ENCODE peak calls at places on chromosomes 3 and 15, in five cellular contexts. S is A549, W is AG04450, L is cardiac muscle cell, K is choroid plexus epithelial cell. E is an unnamed sample.

GRCh38 chr3:160885791-160886286 is 129.8 kb downstream of the PPM1L start:
- DNase-seq in K (peak; percentile 87), S (no peak), L (peak; percentile 88), W (peak; percentile 38), E (peak; percentile 50)

GRCh38 chr3:81274671-81275070 is 486.8 kb downstream of the GBE1 start:
- DNase-seq in L (peak; percentile 50), W (no peak), S (no peak), K (peak; percentile 42), E (peak; percentile 67)

GRCh38 chr3:33313331-33313730 is 36.1 kb downstream of the FBXL2 start:
- DNase-seq in L (no peak), W (no peak), K (peak; percentile 42), S (no peak), E (peak; percentile 11)

GRCh38 chr15:83436513-83437158 is 10.5 kb upstream of the SH3GL3 start:
- DNase-seq in W (no peak), L (peak; percentile 80), K (peak; percentile 86), S (peak; percentile 68), E (peak; percentile 75)

GRCh38 chr3:30644615-30645014 is 38.2 kb downstream of the TGFBR2 start:
- DNase-seq in W (peak; percentile 36), S (no peak), K (peak; percentile 89), L (peak; percentile 77), E (peak; percentile 88)

GRCh38 chr15:60568883-60569495 is 90.0 kb upstream of the ICE2 start:
- DNase-seq in L (no peak), S (no peak), W (no peak), K (no peak), E (no peak)

GRCh38 chr3:127690823-127691452 is 18.2 kb downstream of the ABTB1 start:
- DNase-seq in S (peak; percentile 7), L (peak; percentile 70), K (peak; percentile 79), W (no peak), E (peak; percentile 75)

GRCh38 chr3:52317601-52318000 is 1.5 kb downstream of the DNAH1 start:
- DNase-seq in S (no peak), W (no peak), L (peak; percentile 50), K (peak; percentile 45), E (peak; percentile 24)

GRCh38 chr3:107740992-107741896 is 218.5 kb downstream of the BBX start:
- DNase-seq in K (peak; percentile 62), S (no peak), L (peak; percentile 57), W (no peak), E (peak; percentile 61)

GRCh38 chr3:54578417-54578816 is 349.4 kb downstream of the LRTM1 start:
- DNase-seq in K (no peak), S (no peak), W (no peak), L (peak; percentile 7), E (peak; percentile 3)

GRCh38 chr3:11185564-11186317 is 31.4 kb downstream of the HRH1 start:
- DNase-seq in W (peak; percentile 88), L (peak; percentile 95), S (peak; percentile 58), K (peak; percentile 88), E (peak; percentile 98)

GRCh38 chr3:119034256-119035013 is at the start of gene IGSF11:
- DNase-seq in K (peak; percentile 38), S (peak; percentile 75), L (peak; percentile 50), W (no peak), E (peak; percentile 38)

GRCh38 chr15:78654272-78654671 is 13.3 kb upstream of the CHRNB4 start:
- DNase-seq in L (no peak), K (no peak), W (no peak), S (no peak), E (no peak)

GRCh38 chr3:66797916-66798560 is 200.1 kb upstream of the KBTBD8 start:
- DNase-seq in S (no peak), K (peak; percentile 91), L (peak; percentile 74), W (peak; percentile 58), E (peak; percentile 54)
- H3K4me3 ChIP-seq in S (no peak overlapping the region), K (peak overlapping the region; percentile 55), L (peak overlapping the region; percentile 6), W (no peak overlapping the region), E (peak overlapping the region; percentile 8)

GRCh38 chr3:78737988-78738387 is 1029.8 kb downstream of the ROBO1 start:
- DNase-seq in W (no peak), S (no peak), L (peak; percentile 55), K (no peak), E (peak; percentile 62)

GRCh38 chr3:78741066-78741645 is 1026.6 kb downstream of the ROBO1 start:
- DNase-seq in S (no peak), K (no peak), L (no peak), W (no peak), E (no peak)

GRCh38 chr3:78732893-78733292 is 1034.9 kb downstream of the ROBO1 start:
- DNase-seq in S (no peak), K (no peak), W (no peak), L (no peak), E (no peak)

GRCh38 chr3:78734048-78734637 is 1033.7 kb downstream of the ROBO1 start:
- DNase-seq in K (peak; percentile 88), W (no peak), L (peak; percentile 24), S (no peak), E (peak; percentile 34)

GRCh38 chr3:78736863-78737262 is 1030.9 kb downstream of the ROBO1 start:
- DNase-seq in L (peak; percentile 45), S (no peak), K (peak; percentile 77), W (no peak), E (no peak)
- TF ChIP-seq CTCF in L (no peak), S (no peak), K (no peak), W (no peak), E (no peak)

GRCh38 chr3:125120370-125121122 is 64.7 kb upstream of the HEG1 start:
- DNase-seq in L (peak; percentile 63), K (peak; percentile 48), S (no peak), W (no peak), E (peak; percentile 32)

GRCh38 chr3:125121246-125122010 is 65.6 kb upstream of the HEG1 start:
- DNase-seq in W (no peak), K (no peak), S (no peak), L (no peak), E (no peak)

GRCh38 chr3:125117631-125118191 is 61.9 kb upstream of the HEG1 start:
- DNase-seq in S (no peak), L (no peak), K (no peak), W (no peak), E (no peak)

GRCh38 chr3:125118600-125118999 is 62.8 kb upstream of the HEG1 start:
- DNase-seq in L (no peak), W (no peak), K (no peak), S (no peak), E (no peak)

GRCh38 chr3:125119752-125120369 is 64.1 kb upstream of the HEG1 start:
- DNase-seq in S (no peak), K (no peak), L (peak; percentile 82), W (no peak), E (peak; percentile 43)
- H3K4me3 ChIP-seq in S (no peak overlapping the region), K (no peak overlapping the region), L (no peak overlapping the region), W (no peak overlapping the region), E (no peak overlapping the region)

GRCh38 chr3:155411500-155412223 is 118.2 kb upstream of the STRIT1 start:
- DNase-seq in S (no peak), W (no peak), L (no peak), K (no peak), E (no peak)
- TF ChIP-seq CTCF in S (no peak), W (no peak), L (no peak), K (no peak), E (no peak)

GRCh38 chr15:64045106-64045435 is 1.2 kb downstream of the DAPK2 start:
- DNase-seq in S (no peak), W (no peak), K (no peak), L (no peak), E (no peak)
- H3K4me3 ChIP-seq in S (no peak overlapping the region), W (no peak overlapping the region), K (peak overlapping the region; percentile 59), L (no peak overlapping the region), E (no peak overlapping the region)